ENCODE peak calls at places on chromosomes 16 and 17, in ten cellular contexts. One of them, this sample, is unnamed.

GRCh38 chr16:31181102-31181830 is 1.3 kb downstream of the FUS start:
- DNase-seq in HepG2: no peak
- DNase-seq in amniotic stem cell: no peak
- DNase-seq in stimulated activated CD4-positive, alpha-beta T cell treated with anti-CD3 and anti-CD28 coated beads, TNF-alpha, amount 100 ng/mL, for 48 hours: no peak
- DNase-seq in fibroblast of the conjunctiva: no peak
- DNase-seq in NCI-H2081: peak; percentile 6
- DNase-seq in NCI-H345: peak; percentile 40
- DNase-seq in mesendoderm: peak; percentile 41
- DNase-seq in NCI-H1436 treated with DMSO at 0.1 percent for 48 hours: no peak
- DNase-seq in GM12891: no peak
- DNase-seq in this sample: peak; percentile 35

GRCh38 chr16:1401061-1401757 is 13.3 kb downstream of the UNKL start:
- DNase-seq in NCI-H2081: no peak
- DNase-seq in HepG2: no peak
- DNase-seq in NCI-H345: no peak
- DNase-seq in mesendoderm: no peak
- DNase-seq in fibroblast of the conjunctiva: no peak
- DNase-seq in stimulated activated CD4-positive, alpha-beta T cell treated with anti-CD3 and anti-CD28 coated beads, TNF-alpha, amount 100 ng/mL, for 48 hours: no peak
- DNase-seq in NCI-H1436 treated with DMSO at 0.1 percent for 48 hours: no peak
- DNase-seq in amniotic stem cell: no peak
- DNase-seq in GM12891: no peak
- DNase-seq in this sample: no peak

GRCh38 chr16:23374721-23375120 is 72.6 kb downstream of the SCNN1B start:
- DNase-seq in HepG2: no peak
- DNase-seq in GM12891: no peak
- DNase-seq in stimulated activated CD4-positive, alpha-beta T cell treated with anti-CD3 and anti-CD28 coated beads, TNF-alpha, amount 100 ng/mL, for 48 hours: no peak
- DNase-seq in NCI-H2081: no peak
- DNase-seq in NCI-H345: no peak
- DNase-seq in NCI-H1436 treated with DMSO at 0.1 percent for 48 hours: no peak
- DNase-seq in mesendoderm: no peak
- DNase-seq in fibroblast of the conjunctiva: no peak
- DNase-seq in amniotic stem cell: no peak
- DNase-seq in this sample: no peak

GRCh38 chr16:56350491-56351405 is 74.6 kb downstream of the AMFR start:
- DNase-seq in mesendoderm: no peak
- DNase-seq in NCI-H2081: no peak
- DNase-seq in NCI-H1436 treated with DMSO at 0.1 percent for 48 hours: no peak
- DNase-seq in fibroblast of the conjunctiva: no peak
- DNase-seq in stimulated activated CD4-positive, alpha-beta T cell treated with anti-CD3 and anti-CD28 coated beads, TNF-alpha, amount 100 ng/mL, for 48 hours: no peak
- DNase-seq in NCI-H345: no peak
- DNase-seq in HepG2: no peak
- DNase-seq in GM12891: no peak
- DNase-seq in amniotic stem cell: no peak
- DNase-seq in this sample: no peak

GRCh38 chr16:86977076-86977676 is 340.0 kb downstream of the C16orf95 start:
- DNase-seq in fibroblast of the conjunctiva: no peak
- DNase-seq in NCI-H2081: no peak
- DNase-seq in GM12891: no peak
- DNase-seq in NCI-H345: no peak
- DNase-seq in NCI-H1436 treated with DMSO at 0.1 percent for 48 hours: no peak
- DNase-seq in amniotic stem cell: no peak
- DNase-seq in mesendoderm: no peak
- DNase-seq in HepG2: no peak
- DNase-seq in stimulated activated CD4-positive, alpha-beta T cell treated with anti-CD3 and anti-CD28 coated beads, TNF-alpha, amount 100 ng/mL, for 48 hours: no peak
- DNase-seq in this sample: no peak

GRCh38 chr16:68263559-68264127 is 683 bp upstream of the SLC7A6 start:
- DNase-seq in NCI-H2081: no peak
- DNase-seq in amniotic stem cell: no peak
- DNase-seq in stimulated activated CD4-positive, alpha-beta T cell treated with anti-CD3 and anti-CD28 coated beads, TNF-alpha, amount 100 ng/mL, for 48 hours: no peak
- DNase-seq in fibroblast of the conjunctiva: no peak
- DNase-seq in GM12891: no peak
- DNase-seq in mesendoderm: no peak
- DNase-seq in NCI-H1436 treated with DMSO at 0.1 percent for 48 hours: no peak
- DNase-seq in NCI-H345: no peak
- DNase-seq in HepG2: no peak
- DNase-seq in this sample: no peak

GRCh38 chr17:35731239-35731931 is at the start of gene RASL10B:
- DNase-seq in HepG2: peak; percentile 41
- DNase-seq in fibroblast of the conjunctiva: peak; percentile 20
- DNase-seq in mesendoderm: peak; percentile 82
- DNase-seq in stimulated activated CD4-positive, alpha-beta T cell treated with anti-CD3 and anti-CD28 coated beads, TNF-alpha, amount 100 ng/mL, for 48 hours: no peak
- DNase-seq in GM12891: peak; percentile 70
- DNase-seq in NCI-H2081: peak; percentile 62
- DNase-seq in amniotic stem cell: no peak
- DNase-seq in NCI-H1436 treated with DMSO at 0.1 percent for 48 hours: no peak
- DNase-seq in NCI-H345: no peak
- DNase-seq in this sample: no peak

GRCh38 chr16:49127103-49127502 is 154.5 kb downstream of the CBLN1 start:
- DNase-seq in mesendoderm: peak; percentile 50
- DNase-seq in NCI-H1436 treated with DMSO at 0.1 percent for 48 hours: no peak
- DNase-seq in GM12891: no peak
- DNase-seq in NCI-H2081: no peak
- DNase-seq in fibroblast of the conjunctiva: no peak
- DNase-seq in NCI-H345: no peak
- DNase-seq in stimulated activated CD4-positive, alpha-beta T cell treated with anti-CD3 and anti-CD28 coated beads, TNF-alpha, amount 100 ng/mL, for 48 hours: no peak
- DNase-seq in HepG2: no peak
- DNase-seq in amniotic stem cell: no peak
- DNase-seq in this sample: peak; percentile 7

GRCh38 chr16:47949276-47949675 is 206.5 kb downstream of the ABCC12 start:
- DNase-seq in amniotic stem cell: no peak
- DNase-seq in HepG2: no peak
- DNase-seq in NCI-H1436 treated with DMSO at 0.1 percent for 48 hours: no peak
- DNase-seq in GM12891: no peak
- DNase-seq in stimulated activated CD4-positive, alpha-beta T cell treated with anti-CD3 and anti-CD28 coated beads, TNF-alpha, amount 100 ng/mL, for 48 hours: no peak
- DNase-seq in fibroblast of the conjunctiva: no peak
- DNase-seq in mesendoderm: no peak
- DNase-seq in NCI-H345: no peak
- DNase-seq in NCI-H2081: no peak
- DNase-seq in this sample: no peak

GRCh38 chr16:12159672-12160071 is 183.1 kb downstream of the SNX29 start:
- DNase-seq in GM12891: no peak
- DNase-seq in NCI-H345: no peak
- DNase-seq in NCI-H2081: no peak
- DNase-seq in stimulated activated CD4-positive, alpha-beta T cell treated with anti-CD3 and anti-CD28 coated beads, TNF-alpha, amount 100 ng/mL, for 48 hours: no peak
- DNase-seq in mesendoderm: no peak
- DNase-seq in NCI-H1436 treated with DMSO at 0.1 percent for 48 hours: no peak
- DNase-seq in fibroblast of the conjunctiva: no peak
- DNase-seq in HepG2: no peak
- DNase-seq in amniotic stem cell: no peak
- DNase-seq in this sample: no peak

GRCh38 chr16:19113577-19114358 is at the start of gene ITPRIPL2:
- DNase-seq in NCI-H1436 treated with DMSO at 0.1 percent for 48 hours: no peak
- DNase-seq in stimulated activated CD4-positive, alpha-beta T cell treated with anti-CD3 and anti-CD28 coated beads, TNF-alpha, amount 100 ng/mL, for 48 hours: no peak
- DNase-seq in GM12891: peak; percentile 58
- DNase-seq in NCI-H2081: no peak
- DNase-seq in NCI-H345: no peak
- DNase-seq in mesendoderm: peak; percentile 88
- DNase-seq in amniotic stem cell: peak; percentile 73
- DNase-seq in fibroblast of the conjunctiva: peak; percentile 79
- DNase-seq in HepG2: peak; percentile 67
- DNase-seq in this sample: peak; percentile 43

GRCh38 chr16:57538235-57538711 is 1.9 kb upstream of the CCDC102A start:
- DNase-seq in amniotic stem cell: no peak
- DNase-seq in fibroblast of the conjunctiva: no peak
- DNase-seq in mesendoderm: no peak
- DNase-seq in NCI-H345: no peak
- DNase-seq in NCI-H2081: no peak
- DNase-seq in stimulated activated CD4-positive, alpha-beta T cell treated with anti-CD3 and anti-CD28 coated beads, TNF-alpha, amount 100 ng/mL, for 48 hours: no peak
- DNase-seq in NCI-H1436 treated with DMSO at 0.1 percent for 48 hours: no peak
- DNase-seq in GM12891: no peak
- DNase-seq in HepG2: no peak
- DNase-seq in this sample: no peak